ENCODE peak calls at places on chromosome 6, in six cellular contexts. W, O, B, V, I and S are unnamed samples.

GRCh38 chr6:72422126-72422680 is 199.7 kb upstream of the KCNQ5 start:
- DNase-seq in I (no peak), W (no peak), O (no peak), V (no peak), B (no peak), S (no peak)

GRCh38 chr6:31070711-31071197 is 41.6 kb downstream of the C6orf15 start:
- DNase-seq in B (no peak), I (peak; percentile 87), W (peak; percentile 52), V (peak; percentile 52), O (peak; percentile 56), S (no peak)

GRCh38 chr6:26576929-26577719 is 19.6 kb upstream of the ABT1 start:
- DNase-seq in V (peak; percentile 75), O (peak; percentile 84), I (peak; percentile 81), B (no peak), W (peak; percentile 90), S (peak; percentile 74)

GRCh38 chr6:5511924-5512323 is 250.6 kb downstream of the FARS2 start:
- DNase-seq in O (no peak), I (no peak), W (no peak), V (no peak), B (no peak), S (no peak)

GRCh38 chr6:139290787-139291294 is 957 bp downstream of the TXLNB start:
- DNase-seq in V (no peak), B (peak; percentile 88), O (no peak), I (no peak), W (no peak), S (no peak)

GRCh38 chr6:34059136-34059731 is 86.7 kb downstream of the GRM4 start:
- DNase-seq in W (no peak), V (no peak), B (no peak), O (no peak), I (no peak), S (no peak)

GRCh38 chr6:18024876-18025275 is 37.4 kb upstream of the KIF13A start:
- DNase-seq in W (no peak), B (no peak), O (no peak), V (no peak), I (no peak), S (no peak)

GRCh38 chr6:16805190-16805860 is 44.1 kb upstream of the ATXN1 start:
- DNase-seq in I (no peak), B (no peak), O (no peak), V (peak; percentile 23), W (no peak), S (no peak)

GRCh38 chr6:74971631-74972030 is 234.2 kb downstream of the COL12A1 start:
- DNase-seq in O (no peak), B (no peak), V (no peak), W (no peak), I (no peak), S (no peak)

GRCh38 chr6:98054453-98054852 is 771.4 kb upstream of the MMS22L start:
- DNase-seq in B (no peak), O (no peak), W (no peak), V (no peak), I (no peak), S (no peak)

GRCh38 chr6:93549868-93550267 is 130.5 kb upstream of the EPHA7 start:
- DNase-seq in W (no peak), O (no peak), I (no peak), V (no peak), B (no peak), S (no peak)

GRCh38 chr6:103122766-103123601 is 1729.5 kb downstream of the GRIK2 start:
- DNase-seq in V (peak; percentile 44), B (no peak), W (peak; percentile 88), O (peak; percentile 69), I (peak; percentile 51), S (peak; percentile 4)

GRCh38 chr6:13814938-13815575 is 700 bp upstream of the MCUR1 start:
- DNase-seq in I (no peak), V (no peak), W (no peak), O (no peak), B (no peak), S (no peak)

GRCh38 chr6:116118608-116119007 is 7.3 kb downstream of the COL10A1 start:
- DNase-seq in W (no peak), V (no peak), O (no peak), I (no peak), B (no peak), S (no peak)

GRCh38 chr6:4441981-4442434 is 306.6 kb upstream of the ECI2 start:
- DNase-seq in O (no peak), W (no peak), I (no peak), B (no peak), V (no peak), S (no peak)

GRCh38 chr6:14458669-14459266 is 341.2 kb downstream of the CD83 start:
- DNase-seq in O (no peak), I (no peak), B (no peak), V (no peak), W (no peak), S (peak; percentile 38)

GRCh38 chr6:53065266-53066058 is at the start of gene FBXO9:
- DNase-seq in I (no peak), V (peak; percentile 58), W (peak; percentile 82), B (no peak), O (no peak), S (peak; percentile 80)

GRCh38 chr6:45105170-45105820 is 222.8 kb upstream of the RUNX2 start:
- DNase-seq in V (no peak), O (no peak), W (no peak), I (no peak), B (no peak), S (no peak)

GRCh38 chr6:30091577-30092381 is 16.2 kb upstream of the RNF39 start:
- DNase-seq in B (no peak), W (no peak), O (peak; percentile 85), V (peak; percentile 30), I (no peak), S (no peak)

GRCh38 chr6:141452354-141452686 is 680.4 kb upstream of the GJE1 start:
- DNase-seq in O (no peak), B (no peak), W (no peak), V (no peak), I (no peak), S (no peak)

GRCh38 chr6:20402181-20403079 is 751 bp downstream of the E2F3 start:
- DNase-seq in O (peak; percentile 12), V (peak; percentile 67), I (no peak), B (no peak), W (peak; percentile 63), S (peak; percentile 73)

GRCh38 chr6:12801141-12801540 is 84.6 kb downstream of the PHACTR1 start:
- DNase-seq in O (no peak), V (no peak), B (no peak), W (no peak), I (no peak), S (no peak)

GRCh38 chr6:169738204-169738971 is 13.0 kb downstream of the DYNLT2 start:
- DNase-seq in I (no peak), B (no peak), V (no peak), O (no peak), W (no peak), S (no peak)

GRCh38 chr6:26493258-26493657 is 6.8 kb upstream of the BTN1A1 start:
- DNase-seq in I (no peak), B (no peak), V (peak; percentile 52), W (no peak), O (no peak), S (peak; percentile 51)

GRCh38 chr6:74991573-74992332 is 214.1 kb downstream of the COL12A1 start:
- DNase-seq in O (no peak), B (no peak), W (no peak), V (no peak), I (no peak), S (no peak)

GRCh38 chr6:46918830-46919229 is 2.9 kb downstream of the ADGRF5 start:
- DNase-seq in W (no peak), B (no peak), O (no peak), V (no peak), I (no peak), S (no peak)

GRCh38 chr6:168333471-168333870 is 13.9 kb upstream of the DACT2 start:
- DNase-seq in O (no peak), I (no peak), W (no peak), V (no peak), B (no peak), S (peak; percentile 41)

GRCh38 chr6:107244082-107244741 is 128.9 kb upstream of the BEND3 start:
- DNase-seq in I (no peak), V (no peak), B (no peak), W (no peak), O (no peak), S (no peak)

GRCh38 chr6:159586684-159587083 is 106.4 kb downstream of the SOD2 start:
- DNase-seq in V (no peak), O (no peak), B (no peak), I (no peak), W (no peak), S (no peak)

GRCh38 chr6:34570066-34570833 is 14.1 kb upstream of the SPDEF start:
- DNase-seq in W (no peak), O (no peak), I (no peak), B (no peak), V (no peak), S (no peak)

GRCh38 chr6:106134087-106134770 is 48.1 kb downstream of the PRDM1 start:
- DNase-seq in I (no peak), B (no peak), W (no peak), V (no peak), O (no peak), S (no peak)

GRCh38 chr6:135901776-135902524 is 50.4 kb downstream of the PDE7B start:
- DNase-seq in I (no peak), W (no peak), V (no peak), B (no peak), O (no peak), S (no peak)
- TF ChIP-seq ZNF274 in I (no peak), W (no peak), V (no peak), B (no peak), O (no peak), S (no peak)

DNA sequence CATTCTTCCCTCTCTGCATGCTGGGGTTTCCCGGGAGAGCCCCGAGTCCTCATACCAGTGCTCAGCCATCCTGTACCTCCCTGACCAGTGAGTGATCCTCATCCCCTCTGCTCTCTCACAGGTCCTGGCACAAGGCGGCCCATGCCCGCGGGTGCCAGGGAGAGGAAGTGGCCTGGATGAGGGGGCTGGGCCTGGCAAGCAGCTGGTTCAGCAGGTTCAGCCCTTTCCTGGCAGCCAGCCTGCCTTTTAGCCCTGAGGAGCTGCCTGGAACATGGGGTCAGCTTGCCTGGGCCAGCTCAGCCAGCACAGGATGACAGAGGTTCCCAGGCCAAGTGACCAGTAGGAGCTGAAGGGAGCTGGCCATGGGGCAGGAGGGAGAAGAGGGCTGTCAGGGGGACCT is 10.9 kb downstream of the MOCS1 start:
- DNase-seq in V (no peak), I (no peak), W (no peak), B (no peak), O (no peak), S (no peak)
- TF ChIP-seq ZNF274 in V (no peak), I (no peak), W (no peak), B (no peak), O (no peak), S (no peak)

DNA sequence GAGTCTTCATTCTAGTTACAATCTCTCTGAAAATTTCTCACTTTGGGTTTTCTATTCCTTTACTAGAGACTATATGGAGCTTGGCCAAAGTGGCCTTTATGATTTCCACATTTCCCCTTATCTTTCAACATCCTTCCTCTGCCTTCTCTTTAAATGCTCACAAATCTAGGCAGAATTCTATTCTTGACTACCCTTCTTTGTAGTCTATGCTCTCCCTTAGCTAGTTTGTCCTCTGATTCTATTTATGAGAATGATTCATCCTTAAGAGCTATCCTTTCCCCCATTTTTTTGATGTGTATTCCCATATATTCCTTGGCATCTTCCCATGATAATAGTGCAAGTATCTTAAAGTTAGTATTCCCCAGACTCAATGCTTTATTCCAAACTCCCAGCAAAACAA is 53.2 kb downstream of the IL20RA start:
- DNase-seq in W (no peak), B (no peak), O (no peak), V (no peak), I (no peak), S (no peak)
- TF ChIP-seq ZNF274 in W (no peak), B (no peak), O (no peak), V (no peak), I (no peak), S (no peak)

GRCh38 chr6:144345451-144345850 is 60.3 kb downstream of the UTRN start:
- DNase-seq in O (no peak), B (no peak), V (no peak), I (no peak), W (no peak), S (no peak)
- TF ChIP-seq ZNF274 in O (no peak), B (no peak), V (no peak), I (no peak), W (no peak), S (no peak)